ENCODE peak calls at places on chromosomes 5 and 9, in eight cellular contexts. One of them, this sample, is unnamed.
A peak's percentile ranks its signal among the peaks of the same experiment; 100 is the strongest.

GRCh38 chr5:66821626-66822429 is 225.6 kb downstream of the MAST4 start:
- DNase-seq in lung: no peak
- DNase-seq in right cardiac atrium: no peak
- DNase-seq in H1: no peak
- DNase-seq in CD4-positive, CD25-positive, alpha-beta regulatory T cell: no peak
- DNase-seq in GM12878: no peak
- DNase-seq in CD8-positive, alpha-beta T cell: no peak
- DNase-seq in aorta: no peak
- DNase-seq in this sample: no peak

GRCh38 chr5:126884269-126884819 is 107.4 kb downstream of the LMNB1 start:
- DNase-seq in H1: no peak
- DNase-seq in right cardiac atrium: no peak
- DNase-seq in aorta: no peak
- DNase-seq in CD4-positive, CD25-positive, alpha-beta regulatory T cell: no peak
- DNase-seq in lung: no peak
- DNase-seq in GM12878: no peak
- DNase-seq in CD8-positive, alpha-beta T cell: no peak
- DNase-seq in this sample: no peak

GRCh38 chr5:143390941-143391340 is 12.5 kb downstream of the NR3C1 start:
- DNase-seq in GM12878: no peak
- DNase-seq in H1: no peak
- DNase-seq in CD4-positive, CD25-positive, alpha-beta regulatory T cell: no peak
- DNase-seq in lung: no peak
- DNase-seq in aorta: no peak
- DNase-seq in CD8-positive, alpha-beta T cell: no peak
- DNase-seq in right cardiac atrium: no peak
- DNase-seq in this sample: no peak

GRCh38 chr9:127539259-127539981 is 72.7 kb upstream of the STXBP1 start:
- DNase-seq in right cardiac atrium: no peak
- DNase-seq in lung: no peak
- DNase-seq in CD4-positive, CD25-positive, alpha-beta regulatory T cell: no peak
- DNase-seq in GM12878: no peak
- DNase-seq in aorta: no peak
- DNase-seq in CD8-positive, alpha-beta T cell: no peak
- DNase-seq in H1: no peak
- DNase-seq in this sample: no peak

GRCh38 chr9:98207606-98208005 is 15.2 kb upstream of the CORO2A start:
- DNase-seq in H1: no peak
- DNase-seq in CD4-positive, CD25-positive, alpha-beta regulatory T cell: no peak
- DNase-seq in aorta: no peak
- DNase-seq in right cardiac atrium: no peak
- DNase-seq in lung: no peak
- DNase-seq in CD8-positive, alpha-beta T cell: no peak
- DNase-seq in GM12878: no peak
- DNase-seq in this sample: no peak

GRCh38 chr5:134592141-134592746 is 40.4 kb downstream of the SAR1B start:
- DNase-seq in aorta: no peak
- DNase-seq in lung: no peak
- DNase-seq in CD8-positive, alpha-beta T cell: no peak
- DNase-seq in right cardiac atrium: no peak
- DNase-seq in GM12878: no peak
- DNase-seq in H1: peak; percentile 54
- DNase-seq in CD4-positive, CD25-positive, alpha-beta regulatory T cell: no peak
- DNase-seq in this sample: no peak

GRCh38 chr9:4866239-4866969 is 73.7 kb downstream of the RCL1 start:
- DNase-seq in CD4-positive, CD25-positive, alpha-beta regulatory T cell: no peak
- DNase-seq in aorta: no peak
- DNase-seq in GM12878: no peak
- DNase-seq in H1: no peak
- DNase-seq in lung: no peak
- DNase-seq in CD8-positive, alpha-beta T cell: no peak
- DNase-seq in right cardiac atrium: no peak
- DNase-seq in this sample: no peak

GRCh38 chr5:172114875-172115422 is 73.1 kb downstream of the STK10 start:
- DNase-seq in CD8-positive, alpha-beta T cell: peak; percentile 37
- DNase-seq in lung: peak; percentile 57
- DNase-seq in H1: no peak
- DNase-seq in right cardiac atrium: peak; percentile 84
- DNase-seq in GM12878: peak; percentile 93
- DNase-seq in CD4-positive, CD25-positive, alpha-beta regulatory T cell: peak; percentile 60
- DNase-seq in aorta: peak; percentile 83
- DNase-seq in this sample: peak; percentile 71

GRCh38 chr5:85452322-85453025 is 1067.8 kb upstream of the EDIL3 start:
- DNase-seq in aorta: no peak
- DNase-seq in CD8-positive, alpha-beta T cell: no peak
- DNase-seq in lung: no peak
- DNase-seq in CD4-positive, CD25-positive, alpha-beta regulatory T cell: no peak
- DNase-seq in H1: no peak
- DNase-seq in GM12878: no peak
- DNase-seq in right cardiac atrium: no peak
- DNase-seq in this sample: no peak

GRCh38 chr5:173592050-173592669 is 24.3 kb downstream of the BOD1 start:
- DNase-seq in CD4-positive, CD25-positive, alpha-beta regulatory T cell: no peak
- DNase-seq in lung: no peak
- DNase-seq in CD8-positive, alpha-beta T cell: no peak
- DNase-seq in GM12878: no peak
- DNase-seq in right cardiac atrium: no peak
- DNase-seq in H1: no peak
- DNase-seq in aorta: no peak
- DNase-seq in this sample: no peak

GRCh38 chr5:94994465-94994996 is 290.4 kb downstream of the MCTP1 start:
- DNase-seq in CD8-positive, alpha-beta T cell: no peak
- DNase-seq in aorta: no peak
- DNase-seq in lung: no peak
- DNase-seq in right cardiac atrium: no peak
- DNase-seq in CD4-positive, CD25-positive, alpha-beta regulatory T cell: no peak
- DNase-seq in GM12878: no peak
- DNase-seq in H1: no peak
- DNase-seq in this sample: no peak

GRCh38 chr5:155616779-155617392 is 603.3 kb downstream of the KIF4B start:
- DNase-seq in right cardiac atrium: no peak
- DNase-seq in H1: peak; percentile 13
- DNase-seq in lung: no peak
- DNase-seq in CD8-positive, alpha-beta T cell: peak; percentile 22
- DNase-seq in GM12878: no peak
- DNase-seq in CD4-positive, CD25-positive, alpha-beta regulatory T cell: no peak
- DNase-seq in aorta: no peak
- DNase-seq in this sample: peak; percentile 22

GRCh38 chr5:115342593-115343377 is 46.3 kb upstream of the CCDC112 start:
- DNase-seq in GM12878: no peak
- DNase-seq in right cardiac atrium: no peak
- DNase-seq in aorta: no peak
- DNase-seq in CD8-positive, alpha-beta T cell: no peak
- DNase-seq in CD4-positive, CD25-positive, alpha-beta regulatory T cell: no peak
- DNase-seq in lung: no peak
- DNase-seq in H1: no peak
- DNase-seq in this sample: no peak

GRCh38 chr5:138096363-138096762 is 12.5 kb downstream of the WNT8A start:
- DNase-seq in CD4-positive, CD25-positive, alpha-beta regulatory T cell: no peak
- DNase-seq in GM12878: no peak
- DNase-seq in right cardiac atrium: no peak
- DNase-seq in lung: no peak
- DNase-seq in CD8-positive, alpha-beta T cell: no peak
- DNase-seq in H1: no peak
- DNase-seq in aorta: no peak
- DNase-seq in this sample: no peak
- H3K27ac ChIP-seq in CD4-positive, CD25-positive, alpha-beta regulatory T cell: no peak overlapping the region
- H3K27ac ChIP-seq in GM12878: no peak overlapping the region
- H3K27ac ChIP-seq in right cardiac atrium: no peak overlapping the region
- H3K27ac ChIP-seq in lung: no peak overlapping the region
- H3K27ac ChIP-seq in CD8-positive, alpha-beta T cell: no peak overlapping the region
- H3K27ac ChIP-seq in H1: no peak overlapping the region
- H3K27ac ChIP-seq in aorta: no peak overlapping the region
- H3K27ac ChIP-seq in this sample: no peak overlapping the region

DNA sequence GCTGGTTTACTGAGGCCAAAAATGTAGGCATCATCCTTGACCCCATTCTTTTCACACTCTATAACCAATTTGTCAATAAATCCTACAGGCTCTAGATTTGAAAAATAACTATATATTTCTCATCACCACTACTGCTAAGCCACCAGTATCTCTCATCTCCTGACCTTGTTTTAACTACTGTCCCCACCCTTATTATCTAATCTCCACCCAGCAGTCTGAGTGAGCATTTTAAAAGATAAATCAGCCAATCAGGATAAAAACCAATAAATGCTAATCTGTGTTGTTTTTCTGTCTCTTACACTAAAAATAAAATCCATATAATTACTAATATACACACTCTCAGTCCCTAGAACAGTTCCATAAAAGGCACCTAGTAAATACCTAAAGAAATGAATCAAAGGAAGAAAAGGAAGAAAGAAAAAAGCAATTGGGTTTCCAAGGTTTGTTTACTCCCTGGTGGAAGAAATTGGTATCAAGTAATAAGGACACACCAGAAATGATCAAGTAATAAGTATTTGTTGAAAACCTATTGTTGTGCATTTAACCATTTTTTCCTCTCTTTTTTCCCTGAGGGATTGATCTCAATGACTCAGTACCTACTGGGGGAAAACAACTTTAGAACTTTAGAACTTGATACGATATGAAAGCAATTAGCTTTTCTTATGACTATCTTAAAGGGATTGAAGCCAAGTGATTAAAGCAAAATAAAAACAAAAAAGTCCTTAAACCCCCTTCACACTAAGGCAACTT is 19.3 kb downstream of the MRPS27 start:
- DNase-seq in CD8-positive, alpha-beta T cell: no peak
- DNase-seq in right cardiac atrium: no peak
- DNase-seq in aorta: no peak
- DNase-seq in lung: no peak
- DNase-seq in CD4-positive, CD25-positive, alpha-beta regulatory T cell: no peak
- DNase-seq in GM12878: no peak
- DNase-seq in H1: no peak
- DNase-seq in this sample: no peak
- H3K4me3 ChIP-seq in CD8-positive, alpha-beta T cell: no peak overlapping the region
- H3K4me3 ChIP-seq in right cardiac atrium: no peak overlapping the region
- H3K4me3 ChIP-seq in aorta: no peak overlapping the region
- H3K4me3 ChIP-seq in lung: no peak overlapping the region
- H3K4me3 ChIP-seq in CD4-positive, CD25-positive, alpha-beta regulatory T cell: no peak overlapping the region
- H3K4me3 ChIP-seq in GM12878: no peak overlapping the region
- H3K4me3 ChIP-seq in H1: no peak overlapping the region
- H3K4me3 ChIP-seq in this sample: no peak overlapping the region

GRCh38 chr5:138946831-138947560 is 71.9 kb upstream of the LRRTM2 start:
- DNase-seq in lung: no peak
- DNase-seq in H1: no peak
- DNase-seq in CD8-positive, alpha-beta T cell: no peak
- DNase-seq in GM12878: no peak
- DNase-seq in right cardiac atrium: no peak
- DNase-seq in aorta: no peak
- DNase-seq in CD4-positive, CD25-positive, alpha-beta regulatory T cell: no peak
- DNase-seq in this sample: no peak
- H3K4me1 ChIP-seq in lung: no peaks in the 10 kb centered on the region
- H3K4me1 ChIP-seq in H1: no peaks in the 10 kb centered on the region
- H3K4me1 ChIP-seq in CD8-positive, alpha-beta T cell: no peaks in the 10 kb centered on the region
- H3K4me1 ChIP-seq in GM12878: no peaks in the 10 kb centered on the region
- H3K4me1 ChIP-seq in right cardiac atrium: peaks cover 9% of the 10 kb centered on the region
- H3K4me1 ChIP-seq in aorta: no peaks in the 10 kb centered on the region
- H3K4me1 ChIP-seq in CD4-positive, CD25-positive, alpha-beta regulatory T cell: no peaks in the 10 kb centered on the region
- H3K4me1 ChIP-seq in this sample: no peaks in the 10 kb centered on the region

GRCh38 chr9:126326228-126327015 is at the start of gene MVB12B:
- DNase-seq in aorta: peak; percentile 57
- DNase-seq in lung: no peak
- DNase-seq in GM12878: no peak
- DNase-seq in right cardiac atrium: peak; percentile 83
- DNase-seq in CD4-positive, CD25-positive, alpha-beta regulatory T cell: peak; percentile 43
- DNase-seq in CD8-positive, alpha-beta T cell: peak; percentile 29
- DNase-seq in H1: no peak
- DNase-seq in this sample: peak; percentile 46

GRCh38 chr9:126327016-126327749 is 554 bp downstream of the MVB12B start:
- DNase-seq in CD4-positive, CD25-positive, alpha-beta regulatory T cell: no peak
- DNase-seq in CD8-positive, alpha-beta T cell: no peak
- DNase-seq in aorta: peak; percentile 46
- DNase-seq in lung: no peak
- DNase-seq in right cardiac atrium: no peak
- DNase-seq in GM12878: no peak
- DNase-seq in H1: no peak
- DNase-seq in this sample: peak; percentile 6

GRCh38 chr9:126328415-126328814 is 1.8 kb downstream of the MVB12B start:
- DNase-seq in aorta: no peak
- DNase-seq in GM12878: no peak
- DNase-seq in H1: no peak
- DNase-seq in CD8-positive, alpha-beta T cell: no peak
- DNase-seq in right cardiac atrium: no peak
- DNase-seq in lung: no peak
- DNase-seq in CD4-positive, CD25-positive, alpha-beta regulatory T cell: no peak
- DNase-seq in this sample: no peak

GRCh38 chr9:126327750-126328120 is 1.1 kb downstream of the MVB12B start:
- DNase-seq in H1: no peak
- DNase-seq in right cardiac atrium: no peak
- DNase-seq in aorta: no peak
- DNase-seq in CD8-positive, alpha-beta T cell: no peak
- DNase-seq in CD4-positive, CD25-positive, alpha-beta regulatory T cell: no peak
- DNase-seq in GM12878: no peak
- DNase-seq in lung: no peak
- DNase-seq in this sample: no peak

GRCh38 chr9:126325779-126326178 is 850 bp upstream of the MVB12B start:
- DNase-seq in aorta: no peak
- DNase-seq in GM12878: no peak
- DNase-seq in CD4-positive, CD25-positive, alpha-beta regulatory T cell: no peak
- DNase-seq in lung: no peak
- DNase-seq in CD8-positive, alpha-beta T cell: no peak
- DNase-seq in right cardiac atrium: no peak
- DNase-seq in H1: no peak
- DNase-seq in this sample: no peak
- H3K27ac ChIP-seq in aorta: no peak overlapping the region
- H3K27ac ChIP-seq in GM12878: no peak overlapping the region
- H3K27ac ChIP-seq in CD4-positive, CD25-positive, alpha-beta regulatory T cell: no peak overlapping the region
- H3K27ac ChIP-seq in lung: no peak overlapping the region
- H3K27ac ChIP-seq in CD8-positive, alpha-beta T cell: peak overlapping the region; percentile 45
- H3K27ac ChIP-seq in right cardiac atrium: no peak overlapping the region
- H3K27ac ChIP-seq in H1: no peak overlapping the region
- H3K27ac ChIP-seq in this sample: peak overlapping the region; percentile 44